ENCODE peak calls at places on chromosomes 11 and 22, in four cellular contexts. D is MCF 10A, X is dermis blood vessel endothelial cell, B is upper lobe of right lung. N is an unnamed sample.

GRCh38 chr11:122226810-122227379 is 110.9 kb upstream of the BLID start:
- DNase-seq in B (no peak), X (no peak), D (no peak), N (no peak)

GRCh38 chr11:29171350-29171950 is 845.4 kb downstream of the KCNA4 start:
- DNase-seq in X (no peak), D (no peak), B (no peak), N (no peak)

GRCh38 chr11:131217313-131218297 is 152.8 kb upstream of the NTM start:
- DNase-seq in X (no peak), B (no peak), D (peak), N (no peak)

GRCh38 chr22:44586337-44586990 is 88.4 kb upstream of the RTL6 start:
- DNase-seq in D (no peak), B (peak), X (no peak), N (peak)

GRCh38 chr22:46094676-46095075 is 55.6 kb upstream of the PPARA start:
- DNase-seq in X (no peak), B (no peak), D (no peak), N (no peak)

GRCh38 chr11:1410366-1411291 is 20.9 kb downstream of the BRSK2 start:
- DNase-seq in B (no peak), D (no peak), X (no peak), N (no peak)

GRCh38 chr11:69173326-69173725 is 17.6 kb downstream of the SMIM38 start:
- DNase-seq in D (no peak), X (no peak), B (peak), N (no peak)

GRCh38 chr11:433111-433510 is 8.7 kb downstream of the ANO9 start:
- DNase-seq in D (no peak), B (no peak), X (no peak), N (peak)

GRCh38 chr11:69620663-69621290 is 20.2 kb upstream of the CCND1 start:
- DNase-seq in B (no peak), D (no peak), X (no peak), N (no peak)

GRCh38 chr11:37109205-37109585 is 511.2 kb upstream of the RAG2 start:
- DNase-seq in D (no peak), B (no peak), X (no peak), N (no peak)

GRCh38 chr22:20946080-20946986 is 20.7 kb upstream of the AIFM3 start:
- DNase-seq in X (peak), D (peak), B (no peak), N (no peak)

N was measured in CD14-positive monocyte.